ENCODE peak calls at places on chromosomes 11 and 22, in seven cellular contexts. P is HCT116, O is GM12878, E is vagina, N is sigmoid colon, U is suprapubic skin, Z is stomach. T is an unnamed sample.

GRCh38 chr22:20464096-20464614 is 26.5 kb upstream of the SCARF2 start:
- DNase-seq in U (no peak), P (no peak), E (no peak), N (no peak), O (no peak), Z (no peak), T (no peak)

GRCh38 chr11:77428598-77428997 is 45.3 kb downstream of the PAK1 start:
- DNase-seq in U (no peak), N (no peak), O (no peak), Z (no peak), E (no peak), P (no peak), T (no peak)

GRCh38 chr11:35852056-35852455 is 91.8 kb upstream of the LDLRAD3 start:
- DNase-seq in P (no peak), Z (no peak), U (no peak), O (no peak), E (no peak), N (peak), T (peak)

GRCh38 chr11:5107285-5107684 is 30.9 kb downstream of the OR52A5 start:
- DNase-seq in P (no peak), U (no peak), O (no peak), N (no peak), E (no peak), Z (no peak), T (no peak)

GRCh38 chr11:125239585-125240331 is 75.2 kb downstream of the PKNOX2 start:
- DNase-seq in O (no peak), E (no peak), P (no peak), N (no peak), U (no peak), Z (no peak), T (no peak)

GRCh38 chr11:128289048-128289447 is 298.3 kb downstream of the ETS1 start:
- DNase-seq in O (peak), Z (no peak), P (no peak), U (no peak), E (no peak), N (no peak), T (no peak)

GRCh38 chr11:57751676-57752253 is at the start of gene BTBD18:
- DNase-seq in P (no peak), N (no peak), O (no peak), U (no peak), E (no peak), Z (peak), T (no peak)

GRCh38 chr11:66367561-66368312 is 3.8 kb downstream of the SLC29A2 start:
- DNase-seq in E (no peak), P (no peak), N (no peak), O (no peak), U (no peak), Z (no peak), T (no peak)

GRCh38 chr22:45007946-45008852 is 1.6 kb downstream of the PHF21B start:
- DNase-seq in N (no peak), E (no peak), U (no peak), P (no peak), Z (no peak), O (no peak), T (no peak)

GRCh38 chr22:29208502-29208862 is 2.8 kb downstream of the EMID1 start:
- DNase-seq in E (no peak), P (no peak), O (no peak), Z (no peak), U (no peak), N (no peak), T (no peak)

GRCh38 chr22:29207562-29208501 is 2.1 kb downstream of the EMID1 start:
- DNase-seq in U (peak), E (no peak), N (no peak), P (no peak), Z (no peak), O (no peak), T (no peak)

GRCh38 chr22:29209624-29209929 is 3.9 kb downstream of the EMID1 start:
- DNase-seq in Z (no peak), P (no peak), N (no peak), E (no peak), U (no peak), O (no peak), T (no peak)

GRCh38 chr22:29207231-29207550 is 1.5 kb downstream of the EMID1 start:
- DNase-seq in Z (no peak), E (no peak), O (no peak), U (no peak), N (no peak), P (no peak), T (no peak)

GRCh38 chr22:29208879-29209623 is 3.4 kb downstream of the EMID1 start:
- DNase-seq in Z (peak), N (no peak), P (no peak), U (peak), E (no peak), O (peak), T (no peak)
- TF ChIP-seq POLR2A in Z (no peak), N (no peak), P (no peak), U (no peak), E (no peak), O (no peak), T (no peak)

GRCh38 chr11:105611414-105611813 is 1.5 kb downstream of the GRIA4 start:
- DNase-seq in O (no peak), P (no peak), E (no peak), N (no peak), Z (no peak), U (no peak), T (no peak)

GRCh38 chr11:105610796-105611361 is 1.0 kb downstream of the GRIA4 start:
- DNase-seq in P (no peak), E (no peak), O (no peak), Z (no peak), N (no peak), U (no peak), T (no peak)

GRCh38 chr11:105609341-105609781 is 512 bp upstream of the GRIA4 start:
- DNase-seq in P (peak), N (no peak), O (no peak), Z (no peak), U (no peak), E (no peak), T (no peak)

GRCh38 chr11:105611837-105612480 is 2.1 kb downstream of the GRIA4 start:
- DNase-seq in Z (no peak), E (no peak), U (no peak), O (no peak), P (no peak), N (no peak), T (no peak)

GRCh38 chr11:105609832-105610781 is at the start of gene GRIA4:
- DNase-seq in O (no peak), E (no peak), N (peak), U (peak), Z (peak), P (no peak), T (no peak)
- TF ChIP-seq CTCF in O (no peak), E (no peak), N (no peak), U (no peak), Z (no peak), P (no peak), T (no peak)

DNA sequence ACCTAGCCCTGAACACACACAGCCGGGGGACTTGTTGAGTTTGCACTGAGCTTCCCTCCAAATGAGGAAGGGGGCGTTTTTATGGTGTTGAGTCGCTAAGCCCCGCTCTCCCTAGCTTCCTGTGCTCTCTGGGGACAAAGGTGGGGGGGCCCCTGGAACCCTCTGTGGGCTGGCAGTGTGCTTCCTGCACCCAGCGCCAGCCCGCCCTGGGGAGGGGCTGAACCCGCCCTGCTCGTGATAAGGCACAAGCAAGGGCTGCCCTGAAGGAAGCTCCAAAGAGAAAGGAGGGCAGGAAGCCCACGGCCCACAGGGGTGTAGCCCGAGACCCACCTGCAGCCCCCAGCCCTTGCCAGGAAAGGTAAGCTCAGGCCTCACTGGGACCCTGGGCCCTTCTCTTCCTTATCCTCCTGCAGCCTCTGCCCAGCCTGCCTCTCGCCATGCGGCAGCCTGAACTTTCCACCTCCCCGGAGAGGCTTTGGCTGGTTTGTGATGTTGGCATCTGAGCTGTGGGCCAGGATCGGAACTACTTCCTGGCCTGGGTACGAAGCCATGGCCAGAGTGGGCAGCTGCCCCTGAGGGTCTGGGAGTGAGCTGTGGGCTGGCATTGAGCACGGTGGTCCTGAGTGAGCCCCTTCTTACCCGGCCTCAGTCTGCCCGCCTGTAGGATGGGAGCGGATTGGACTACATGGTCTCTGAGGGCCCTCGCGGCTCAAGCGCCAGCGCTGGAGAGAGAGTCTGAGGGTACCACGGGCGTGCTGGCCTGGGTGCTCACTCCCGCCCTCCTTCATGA is at the start of gene FERMT3:
- DNase-seq in U (no peak), Z (peak), E (no peak), O (peak), N (no peak), P (no peak), T (no peak)
- TF ChIP-seq POLR2AphosphoS5 in U (no peak), Z (no peak), E (no peak), O (peak), N (no peak), P (no peak), T (no peak)

GRCh38 chr11:8867856-8868705 is 42.9 kb upstream of the AKIP1 start:
- DNase-seq in N (no peak), E (no peak), Z (no peak), U (no peak), P (no peak), O (no peak), T (no peak)

GRCh38 chr11:8870461-8871282 is 40.3 kb upstream of the AKIP1 start:
- DNase-seq in U (peak), O (no peak), Z (peak), E (no peak), N (peak), P (peak), T (no peak)

GRCh38 chr11:8873966-8874365 is 37.0 kb upstream of the AKIP1 start:
- DNase-seq in O (no peak), E (no peak), N (no peak), P (no peak), U (no peak), Z (no peak), T (no peak)

GRCh38 chr11:8872017-8872416 is 39.0 kb upstream of the AKIP1 start:
- DNase-seq in E (no peak), N (no peak), P (no peak), O (no peak), Z (peak), U (no peak), T (no peak)

DNA sequence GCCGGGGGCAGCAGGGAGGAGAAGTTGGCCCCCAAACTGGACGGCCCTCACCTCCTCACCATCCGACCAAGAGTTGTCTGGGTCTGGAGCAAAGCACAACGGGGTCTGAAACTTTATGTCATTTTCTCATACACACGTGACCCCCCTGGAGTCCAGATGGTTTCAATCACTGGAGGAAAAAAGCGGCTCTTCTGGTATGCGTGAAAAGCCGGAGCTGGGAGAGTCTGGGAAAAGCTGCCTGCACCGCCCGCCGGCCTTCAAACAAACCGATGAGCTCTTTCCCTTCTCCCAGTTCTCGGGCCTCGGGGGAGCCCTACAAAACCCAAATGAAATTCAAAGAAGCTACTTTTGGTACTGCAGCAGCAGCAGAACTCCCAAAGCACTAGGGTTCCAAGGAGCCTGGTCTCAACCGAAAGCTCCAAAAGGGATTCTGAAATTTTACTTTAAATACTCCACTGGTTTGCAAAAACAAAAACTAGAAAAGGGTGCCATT is 39.7 kb upstream of the AKIP1 start:
- DNase-seq in Z (peak), N (peak), P (peak), U (peak), E (peak), O (no peak), T (no peak)
- TF ChIP-seq POLR2A in Z (no peak), N (no peak), P (no peak), U (no peak), E (no peak), O (no peak), T (no peak)

DNA sequence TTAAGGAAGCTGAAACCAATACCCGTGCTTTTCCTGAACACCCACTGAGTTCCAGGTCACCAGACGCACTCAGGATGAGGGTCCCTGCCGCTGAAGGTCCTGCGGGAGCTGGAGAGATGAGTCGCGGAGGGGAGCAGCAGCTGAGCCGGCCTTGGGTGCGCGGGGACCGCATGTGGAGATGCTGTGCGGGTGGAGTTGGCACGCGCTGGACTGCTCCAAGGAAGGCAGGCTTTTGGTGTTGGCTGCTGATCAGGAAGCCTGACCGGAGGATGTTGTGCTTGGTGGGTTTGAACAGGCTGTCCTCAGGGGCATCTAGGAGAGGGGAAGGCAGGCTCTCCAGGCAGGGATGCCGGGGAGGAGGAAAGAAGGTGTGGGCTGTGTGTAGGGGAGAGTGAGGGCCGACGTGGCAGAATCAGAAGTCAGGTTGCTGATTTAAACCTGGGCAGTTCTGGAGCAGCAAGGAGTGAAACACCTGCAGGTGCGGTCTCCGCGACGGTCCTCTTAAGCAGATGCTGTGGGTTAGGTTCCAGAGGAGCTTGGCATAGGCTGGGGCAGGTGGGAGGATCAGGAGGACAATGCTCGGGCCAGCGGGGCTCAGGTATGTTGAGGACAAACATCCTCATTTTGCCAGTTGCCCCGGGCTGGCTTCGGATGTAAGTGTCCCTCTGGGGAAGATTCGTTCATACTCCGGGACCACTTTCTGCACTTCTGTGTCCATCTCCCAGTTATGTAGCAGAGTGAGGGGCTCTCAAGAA is 197.5 kb upstream of the B3GAT1 start:
- DNase-seq in N (no peak), E (peak), O (no peak), P (no peak), Z (no peak), U (no peak), T (peak)
- TF ChIP-seq CTCF in N (no peak), E (no peak), O (no peak), P (no peak), Z (no peak), U (no peak), T (no peak)

DNA sequence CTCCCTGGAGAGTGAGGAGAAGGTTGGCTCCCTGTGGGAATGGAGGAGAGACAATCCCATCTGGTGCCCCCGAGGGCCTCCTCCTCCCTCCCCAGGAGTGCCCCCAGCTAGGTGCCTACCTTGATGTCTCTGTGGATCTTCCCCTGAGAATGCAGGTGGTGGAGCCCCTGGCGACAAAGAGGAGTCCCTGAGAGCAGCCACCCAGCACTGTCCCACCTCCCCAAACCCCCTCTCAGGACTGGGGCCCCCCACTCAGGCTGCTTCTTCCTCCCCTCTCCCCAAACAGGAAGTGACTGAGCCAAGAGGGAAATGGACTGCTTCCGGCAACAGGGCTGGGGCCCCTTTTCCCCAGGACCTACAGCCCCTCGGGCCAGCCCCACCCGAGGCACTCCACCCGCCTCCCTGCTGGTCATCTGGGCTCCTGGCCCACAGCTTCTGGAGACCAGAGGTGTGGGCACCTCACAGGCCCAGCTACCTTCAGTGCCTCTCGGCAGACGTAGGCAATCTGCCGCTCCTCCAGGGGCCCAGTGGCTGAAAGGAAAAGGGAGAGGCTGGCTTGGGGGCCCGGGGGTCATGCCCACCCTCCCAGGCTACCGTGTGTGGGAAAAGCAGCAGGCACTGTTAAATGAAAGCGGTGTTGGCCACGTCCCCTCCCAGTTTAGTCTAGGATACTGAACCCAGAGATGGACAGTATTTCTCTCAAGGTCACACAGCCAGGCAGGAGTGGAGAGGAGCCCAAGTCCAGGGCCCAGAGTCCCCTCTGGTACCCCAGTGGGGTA is 1.2 kb downstream of the MAP4K2 start:
- DNase-seq in Z (no peak), U (no peak), O (no peak), N (peak), P (no peak), E (no peak), T (no peak)
- TF ChIP-seq POLR2AphosphoS5 in Z (no peak), U (no peak), O (no peak), N (no peak), P (no peak), E (no peak), T (no peak)

T was measured in esophagus muscularis mucosa.